ENCODE peak calls at places on chromosomes 16 and 17, in eight cellular contexts. One of them, this sample, is unnamed.

GRCh38 chr17:1909985-1910384 is 80.2 kb downstream of the RPA1 start:
- DNase-seq in RPMI7951: no peak
- DNase-seq in substantia nigra: no peak
- DNase-seq in C1 segment of cervical spinal cord: no peak
- DNase-seq in GM23248: no peak
- DNase-seq in neural crest cell: no peak
- DNase-seq in progenitor cell of endocrine pancreas: no peak
- DNase-seq in GDM1: no peak
- DNase-seq in this sample: no peak

GRCh38 chr17:65662166-65662565 is 100.7 kb upstream of the AXIN2 start:
- DNase-seq in RPMI7951: no peak
- DNase-seq in substantia nigra: no peak
- DNase-seq in C1 segment of cervical spinal cord: no peak
- DNase-seq in GM23248: peak; percentile 78
- DNase-seq in neural crest cell: no peak
- DNase-seq in progenitor cell of endocrine pancreas: no peak
- DNase-seq in GDM1: no peak
- DNase-seq in this sample: no peak

GRCh38 chr16:16059895-16060590 is 110.6 kb downstream of the ABCC1 start:
- DNase-seq in RPMI7951: no peak
- DNase-seq in substantia nigra: no peak
- DNase-seq in C1 segment of cervical spinal cord: peak; percentile 6
- DNase-seq in GM23248: no peak
- DNase-seq in neural crest cell: no peak
- DNase-seq in progenitor cell of endocrine pancreas: no peak
- DNase-seq in GDM1: no peak
- DNase-seq in this sample: no peak

GRCh38 chr16:78705694-78706093 is 606.2 kb downstream of the WWOX start:
- DNase-seq in RPMI7951: peak; percentile 48
- DNase-seq in substantia nigra: no peak
- DNase-seq in C1 segment of cervical spinal cord: no peak
- DNase-seq in GM23248: no peak
- DNase-seq in neural crest cell: no peak
- DNase-seq in progenitor cell of endocrine pancreas: no peak
- DNase-seq in GDM1: no peak
- DNase-seq in this sample: no peak

GRCh38 chr16:56355786-56356275 is 69.5 kb downstream of the AMFR start:
- DNase-seq in RPMI7951: no peak
- DNase-seq in substantia nigra: no peak
- DNase-seq in C1 segment of cervical spinal cord: no peak
- DNase-seq in GM23248: no peak
- DNase-seq in neural crest cell: no peak
- DNase-seq in progenitor cell of endocrine pancreas: no peak
- DNase-seq in GDM1: no peak
- DNase-seq in this sample: no peak

GRCh38 chr16:75462804-75463203 is 1.7 kb downstream of the TMEM170A start:
- DNase-seq in RPMI7951: no peak
- DNase-seq in substantia nigra: no peak
- DNase-seq in C1 segment of cervical spinal cord: no peak
- DNase-seq in GM23248: peak; percentile 32
- DNase-seq in neural crest cell: no peak
- DNase-seq in progenitor cell of endocrine pancreas: no peak
- DNase-seq in GDM1: no peak
- DNase-seq in this sample: no peak

GRCh38 chr17:41060052-41060604 is at the start of gene KRTAP2-3:
- DNase-seq in RPMI7951: peak; percentile 93
- DNase-seq in substantia nigra: no peak
- DNase-seq in C1 segment of cervical spinal cord: no peak
- DNase-seq in GM23248: peak; percentile 97
- DNase-seq in neural crest cell: no peak
- DNase-seq in progenitor cell of endocrine pancreas: no peak
- DNase-seq in GDM1: no peak
- DNase-seq in this sample: no peak

GRCh38 chr17:53823341-53824050 is 769 bp downstream of the KIF2B start:
- DNase-seq in RPMI7951: no peak
- DNase-seq in substantia nigra: no peak
- DNase-seq in C1 segment of cervical spinal cord: no peak
- DNase-seq in GM23248: no peak
- DNase-seq in neural crest cell: no peak
- DNase-seq in progenitor cell of endocrine pancreas: no peak
- DNase-seq in GDM1: no peak
- DNase-seq in this sample: no peak

GRCh38 chr16:11801481-11802021 is 4.5 kb upstream of the ZC3H7A start:
- DNase-seq in RPMI7951: no peak
- DNase-seq in substantia nigra: no peak
- DNase-seq in C1 segment of cervical spinal cord: no peak
- DNase-seq in GM23248: peak; percentile 68
- DNase-seq in neural crest cell: no peak
- DNase-seq in progenitor cell of endocrine pancreas: no peak
- DNase-seq in GDM1: no peak
- DNase-seq in this sample: no peak

GRCh38 chr16:9119795-9120194 is 28.4 kb downstream of the HAPSTR1 start:
- DNase-seq in RPMI7951: peak; percentile 63
- DNase-seq in substantia nigra: no peak
- DNase-seq in C1 segment of cervical spinal cord: no peak
- DNase-seq in GM23248: peak; percentile 97
- DNase-seq in neural crest cell: no peak
- DNase-seq in progenitor cell of endocrine pancreas: no peak
- DNase-seq in GDM1: no peak
- DNase-seq in this sample: no peak

GRCh38 chr16:87709677-87710076 is 56.1 kb downstream of the KLHDC4 start:
- DNase-seq in RPMI7951: no peak
- DNase-seq in substantia nigra: no peak
- DNase-seq in C1 segment of cervical spinal cord: no peak
- DNase-seq in GM23248: no peak
- DNase-seq in neural crest cell: no peak
- DNase-seq in progenitor cell of endocrine pancreas: no peak
- DNase-seq in GDM1: no peak
- DNase-seq in this sample: no peak

GRCh38 chr17:78838574-78839005 is 2.0 kb downstream of the USP36 start:
- DNase-seq in RPMI7951: no peak
- DNase-seq in substantia nigra: no peak
- DNase-seq in C1 segment of cervical spinal cord: no peak
- DNase-seq in GM23248: no peak
- DNase-seq in neural crest cell: no peak
- DNase-seq in progenitor cell of endocrine pancreas: no peak
- DNase-seq in GDM1: no peak
- DNase-seq in this sample: no peak

GRCh38 chr17:6666077-6666521 is 14.5 kb downstream of the C17orf100 start:
- DNase-seq in RPMI7951: peak; percentile 66
- DNase-seq in substantia nigra: peak; percentile 38
- DNase-seq in C1 segment of cervical spinal cord: peak; percentile 14
- DNase-seq in GM23248: peak; percentile 89
- DNase-seq in neural crest cell: peak; percentile 65
- DNase-seq in progenitor cell of endocrine pancreas: peak; percentile 66
- DNase-seq in GDM1: peak; percentile 46
- DNase-seq in this sample: no peak

GRCh38 chr17:71948703-71949422 is 172.0 kb upstream of the SOX9 start:
- DNase-seq in RPMI7951: no peak
- DNase-seq in substantia nigra: no peak
- DNase-seq in C1 segment of cervical spinal cord: no peak
- DNase-seq in GM23248: peak; percentile 6
- DNase-seq in neural crest cell: no peak
- DNase-seq in progenitor cell of endocrine pancreas: no peak
- DNase-seq in GDM1: no peak
- DNase-seq in this sample: no peak

GRCh38 chr17:19346351-19347255 is 15.9 kb downstream of the B9D1 start:
- DNase-seq in RPMI7951: peak; percentile 86
- DNase-seq in substantia nigra: no peak
- DNase-seq in C1 segment of cervical spinal cord: no peak
- DNase-seq in GM23248: peak; percentile 95
- DNase-seq in neural crest cell: no peak
- DNase-seq in progenitor cell of endocrine pancreas: no peak
- DNase-seq in GDM1: no peak
- DNase-seq in this sample: no peak

GRCh38 chr17:59828478-59828760 is 64.3 kb downstream of the TUBD1 start:
- DNase-seq in RPMI7951: no peak
- DNase-seq in substantia nigra: no peak
- DNase-seq in C1 segment of cervical spinal cord: no peak
- DNase-seq in GM23248: no peak
- DNase-seq in neural crest cell: no peak
- DNase-seq in progenitor cell of endocrine pancreas: no peak
- DNase-seq in GDM1: no peak
- DNase-seq in this sample: no peak

GRCh38 chr17:49567104-49567521 is 8.6 kb upstream of the NXPH3 start:
- DNase-seq in RPMI7951: no peak
- DNase-seq in substantia nigra: no peak
- DNase-seq in C1 segment of cervical spinal cord: no peak
- DNase-seq in GM23248: no peak
- DNase-seq in neural crest cell: no peak
- DNase-seq in progenitor cell of endocrine pancreas: no peak
- DNase-seq in GDM1: no peak
- DNase-seq in this sample: no peak

GRCh38 chr16:30876867-30877266 is 17.0 kb downstream of the BCL7C start:
- DNase-seq in RPMI7951: no peak
- DNase-seq in substantia nigra: no peak
- DNase-seq in C1 segment of cervical spinal cord: no peak
- DNase-seq in GM23248: peak; percentile 21
- DNase-seq in neural crest cell: no peak
- DNase-seq in progenitor cell of endocrine pancreas: no peak
- DNase-seq in GDM1: no peak
- DNase-seq in this sample: no peak

GRCh38 chr17:34206569-34206968 is 48.5 kb upstream of the CCL2 start:
- DNase-seq in RPMI7951: peak; percentile 30
- DNase-seq in substantia nigra: no peak
- DNase-seq in C1 segment of cervical spinal cord: no peak
- DNase-seq in GM23248: no peak
- DNase-seq in neural crest cell: no peak
- DNase-seq in progenitor cell of endocrine pancreas: no peak
- DNase-seq in GDM1: no peak
- DNase-seq in this sample: no peak

GRCh38 chr17:42362245-42362961 is 25.8 kb downstream of the STAT3 start:
- DNase-seq in RPMI7951: peak; percentile 84
- DNase-seq in substantia nigra: no peak
- DNase-seq in C1 segment of cervical spinal cord: no peak
- DNase-seq in GM23248: no peak
- DNase-seq in neural crest cell: no peak
- DNase-seq in progenitor cell of endocrine pancreas: no peak
- DNase-seq in GDM1: no peak
- DNase-seq in this sample: no peak

GRCh38 chr16:73023752-73024570 is 24.0 kb downstream of the ZFHX3 start:
- DNase-seq in RPMI7951: peak; percentile 42
- DNase-seq in substantia nigra: no peak
- DNase-seq in C1 segment of cervical spinal cord: no peak
- DNase-seq in GM23248: no peak
- DNase-seq in neural crest cell: no peak
- DNase-seq in progenitor cell of endocrine pancreas: no peak
- DNase-seq in GDM1: no peak
- DNase-seq in this sample: no peak

GRCh38 chr16:4373909-4374742 is 2.5 kb downstream of the VASN start:
- DNase-seq in RPMI7951: peak; percentile 77
- DNase-seq in substantia nigra: peak; percentile 30
- DNase-seq in C1 segment of cervical spinal cord: peak; percentile 40
- DNase-seq in GM23248: peak; percentile 95
- DNase-seq in neural crest cell: no peak
- DNase-seq in progenitor cell of endocrine pancreas: no peak
- DNase-seq in GDM1: no peak
- DNase-seq in this sample: no peak

GRCh38 chr16:30813821-30814189 is 26.8 kb upstream of the ZNF629 start:
- DNase-seq in RPMI7951: no peak
- DNase-seq in substantia nigra: no peak
- DNase-seq in C1 segment of cervical spinal cord: no peak
- DNase-seq in GM23248: no peak
- DNase-seq in neural crest cell: no peak
- DNase-seq in progenitor cell of endocrine pancreas: no peak
- DNase-seq in GDM1: no peak
- DNase-seq in this sample: no peak

GRCh38 chr17:74454197-74455024 is 12.0 kb upstream of the CD300A start:
- DNase-seq in RPMI7951: peak; percentile 85
- DNase-seq in substantia nigra: peak; percentile 84
- DNase-seq in C1 segment of cervical spinal cord: peak; percentile 68
- DNase-seq in GM23248: peak; percentile 93
- DNase-seq in neural crest cell: peak; percentile 80
- DNase-seq in progenitor cell of endocrine pancreas: no peak
- DNase-seq in GDM1: peak; percentile 63
- DNase-seq in this sample: peak; percentile 55

GRCh38 chr17:39672522-39673334 is 4.5 kb downstream of the PNMT start:
- DNase-seq in RPMI7951: no peak
- DNase-seq in substantia nigra: no peak
- DNase-seq in C1 segment of cervical spinal cord: no peak
- DNase-seq in GM23248: no peak
- DNase-seq in neural crest cell: no peak
- DNase-seq in progenitor cell of endocrine pancreas: no peak
- DNase-seq in GDM1: no peak
- DNase-seq in this sample: no peak

GRCh38 chr17:76166168-76166567 is 25.1 kb upstream of the FOXJ1 start:
- DNase-seq in RPMI7951: peak; percentile 51
- DNase-seq in substantia nigra: peak; percentile 62
- DNase-seq in C1 segment of cervical spinal cord: peak; percentile 40
- DNase-seq in GM23248: peak; percentile 79
- DNase-seq in neural crest cell: no peak
- DNase-seq in progenitor cell of endocrine pancreas: no peak
- DNase-seq in GDM1: no peak
- DNase-seq in this sample: no peak

GRCh38 chr16:4684030-4684715 is 9.2 kb upstream of the NUDT16L1 start:
- DNase-seq in RPMI7951: no peak
- DNase-seq in substantia nigra: no peak
- DNase-seq in C1 segment of cervical spinal cord: no peak
- DNase-seq in GM23248: no peak
- DNase-seq in neural crest cell: no peak
- DNase-seq in progenitor cell of endocrine pancreas: no peak
- DNase-seq in GDM1: no peak
- DNase-seq in this sample: no peak

GRCh38 chr17:13835151-13835550 is 233.4 kb upstream of the HS3ST3A1 start:
- DNase-seq in RPMI7951: peak; percentile 24
- DNase-seq in substantia nigra: no peak
- DNase-seq in C1 segment of cervical spinal cord: no peak
- DNase-seq in GM23248: peak; percentile 29
- DNase-seq in neural crest cell: no peak
- DNase-seq in progenitor cell of endocrine pancreas: no peak
- DNase-seq in GDM1: no peak
- DNase-seq in this sample: no peak

GRCh38 chr17:73551756-73552155 is 92.5 kb downstream of the SDK2 start:
- DNase-seq in RPMI7951: no peak
- DNase-seq in substantia nigra: no peak
- DNase-seq in C1 segment of cervical spinal cord: no peak
- DNase-seq in GM23248: no peak
- DNase-seq in neural crest cell: no peak
- DNase-seq in progenitor cell of endocrine pancreas: no peak
- DNase-seq in GDM1: no peak
- DNase-seq in this sample: no peak

GRCh38 chr16:65116818-65117430 is 4.9 kb downstream of the CDH11 start:
- DNase-seq in RPMI7951: no peak
- DNase-seq in substantia nigra: no peak
- DNase-seq in C1 segment of cervical spinal cord: no peak
- DNase-seq in GM23248: peak; percentile 60
- DNase-seq in neural crest cell: no peak
- DNase-seq in progenitor cell of endocrine pancreas: no peak
- DNase-seq in GDM1: no peak
- DNase-seq in this sample: no peak

GRCh38 chr17:66276328-66276937 is 26.0 kb upstream of the PRKCA start:
- DNase-seq in RPMI7951: peak; percentile 27
- DNase-seq in substantia nigra: no peak
- DNase-seq in C1 segment of cervical spinal cord: no peak
- DNase-seq in GM23248: peak; percentile 54
- DNase-seq in neural crest cell: no peak
- DNase-seq in progenitor cell of endocrine pancreas: no peak
- DNase-seq in GDM1: no peak
- DNase-seq in this sample: no peak

GRCh38 chr17:44782349-44782850 is 23.6 kb downstream of the ADAM11 start:
- DNase-seq in RPMI7951: no peak
- DNase-seq in substantia nigra: no peak
- DNase-seq in C1 segment of cervical spinal cord: no peak
- DNase-seq in GM23248: no peak
- DNase-seq in neural crest cell: no peak
- DNase-seq in progenitor cell of endocrine pancreas: no peak
- DNase-seq in GDM1: no peak
- DNase-seq in this sample: no peak

GRCh38 chr16:28210264-28210663 is 1.5 kb downstream of the XPO6 start:
- DNase-seq in RPMI7951: no peak
- DNase-seq in substantia nigra: no peak
- DNase-seq in C1 segment of cervical spinal cord: no peak
- DNase-seq in GM23248: no peak
- DNase-seq in neural crest cell: no peak
- DNase-seq in progenitor cell of endocrine pancreas: no peak
- DNase-seq in GDM1: no peak
- DNase-seq in this sample: no peak

GRCh38 chr16:87695534-87695933 is 70.3 kb downstream of the KLHDC4 start:
- DNase-seq in RPMI7951: no peak
- DNase-seq in substantia nigra: no peak
- DNase-seq in C1 segment of cervical spinal cord: no peak
- DNase-seq in GM23248: no peak
- DNase-seq in neural crest cell: no peak
- DNase-seq in progenitor cell of endocrine pancreas: no peak
- DNase-seq in GDM1: no peak
- DNase-seq in this sample: no peak

This sample was measured in activated T-helper 9 cell treated with anti-CD3 and anti-CD28 coated beads, Interleukin-2, amount 50 U/mL, for 16 hours.